ENCODE peak calls at places on chromosomes 3 and 15, in nine cellular contexts. N, I, O, B, C, A, Z, T and F are unnamed samples.

GRCh38 chr15:81235781-81236507 is 39.3 kb downstream of the IL16 start:
- DNase-seq in N (no peak), I (no peak), O (no peak), B (no peak), C (no peak), A (no peak), Z (no peak), T (no peak), F (no peak)

GRCh38 chr3:127457746-127458145 is 132.8 kb downstream of the TPRA1 start:
- DNase-seq in N (no peak), I (no peak), O (no peak), B (no peak), C (no peak), A (no peak), Z (no peak), T (no peak), F (no peak)

GRCh38 chr3:181694805-181695660 is 16.7 kb upstream of the SOX2 start:
- DNase-seq in N (peak; percentile 81), I (no peak), O (no peak), B (no peak), C (no peak), A (no peak), Z (no peak), T (no peak), F (no peak)

GRCh38 chr15:36161781-36162212 is 417.6 kb upstream of the CDIN1 start:
- DNase-seq in N (peak; percentile 20), I (no peak), O (no peak), B (no peak), C (no peak), A (no peak), Z (no peak), T (no peak), F (no peak)

GRCh38 chr3:126607214-126607908 is 47.6 kb downstream of the TXNRD3 start:
- DNase-seq in N (no peak), I (no peak), O (peak; percentile 8), B (no peak), C (no peak), A (no peak), Z (no peak), T (no peak), F (no peak)

GRCh38 chr15:69088300-69088965 is 72.0 kb upstream of the GLCE start:
- DNase-seq in N (peak; percentile 36), I (no peak), O (no peak), B (no peak), C (no peak), A (no peak), Z (no peak), T (no peak), F (no peak)

GRCh38 chr3:172034786-172035685 is 4.3 kb upstream of the FNDC3B start:
- DNase-seq in N (peak; percentile 80), I (no peak), O (peak; percentile 57), B (no peak), C (no peak), A (peak; percentile 37), Z (no peak), T (peak; percentile 31), F (peak; percentile 51)

GRCh38 chr3:33430061-33430460 is 10.1 kb downstream of the UBP1 start:
- DNase-seq in N (no peak), I (no peak), O (no peak), B (no peak), C (no peak), A (no peak), Z (no peak), T (no peak), F (no peak)

GRCh38 chr3:126112531-126113237 is 28.8 kb upstream of the SLC41A3 start:
- DNase-seq in N (no peak), I (no peak), O (no peak), B (no peak), C (no peak), A (no peak), Z (no peak), T (no peak), F (no peak)

GRCh38 chr3:146334151-146334550 is 83.2 kb upstream of the PLSCR4 start:
- DNase-seq in N (peak; percentile 15), I (no peak), O (no peak), B (no peak), C (no peak), A (no peak), Z (no peak), T (no peak), F (no peak)
- TF ChIP-seq REST in N (no peak), I (no peak), O (no peak), B (no peak), C (no peak), A (no peak), Z (no peak), T (no peak), F (no peak)

DNA sequence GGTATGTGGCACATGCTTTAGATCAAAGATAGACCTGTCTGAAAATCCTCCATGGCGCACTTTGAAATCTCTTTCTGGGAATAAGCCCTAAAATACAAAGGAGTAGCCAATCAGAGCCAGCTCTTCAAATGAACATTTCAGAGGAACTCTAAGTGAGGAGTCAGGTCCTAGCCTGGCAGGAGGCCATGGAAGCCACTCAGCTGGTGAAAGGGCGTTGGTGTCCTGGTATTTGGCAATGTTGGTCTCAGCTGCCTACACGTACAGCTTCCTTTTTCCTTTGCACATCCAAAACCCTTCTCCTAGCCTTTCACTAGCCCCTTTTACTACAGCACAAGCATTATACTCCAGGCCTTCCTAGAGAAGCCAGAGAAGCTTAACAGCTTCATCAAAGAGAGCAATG is 5.5 kb downstream of the WDR73 start:
- DNase-seq in N (no peak), I (no peak), O (no peak), B (no peak), C (no peak), A (no peak), Z (no peak), T (no peak), F (peak; percentile 64)
- TF ChIP-seq REST in N (no peak), I (no peak), O (no peak), B (no peak), C (no peak), A (no peak), Z (no peak), T (no peak), F (no peak)

DNA sequence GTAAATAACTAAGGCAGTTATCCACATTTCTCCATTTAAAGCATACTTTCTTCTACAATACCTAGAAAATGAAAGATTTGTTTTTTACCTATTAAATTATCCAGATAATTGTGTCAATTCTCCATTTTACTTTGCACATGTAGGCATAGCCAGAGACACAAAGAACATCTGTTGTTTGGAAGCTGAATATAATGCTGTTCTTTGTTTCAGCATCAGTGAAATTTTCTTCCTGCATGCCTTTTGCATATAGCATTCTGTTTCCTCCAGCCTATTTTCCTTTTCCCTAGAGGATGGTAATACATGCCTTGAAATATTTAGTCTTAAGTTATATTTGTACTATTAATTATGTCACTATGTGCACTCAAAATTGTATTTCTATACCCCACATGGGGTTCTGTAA is 233.7 kb downstream of the CNTN6 start:
- DNase-seq in N (no peak), I (no peak), O (no peak), B (no peak), C (no peak), A (no peak), Z (no peak), T (no peak), F (no peak)
- TF ChIP-seq REST in N (no peak), I (no peak), O (no peak), B (no peak), C (no peak), A (no peak), Z (no peak), T (no peak), F (no peak)

DNA sequence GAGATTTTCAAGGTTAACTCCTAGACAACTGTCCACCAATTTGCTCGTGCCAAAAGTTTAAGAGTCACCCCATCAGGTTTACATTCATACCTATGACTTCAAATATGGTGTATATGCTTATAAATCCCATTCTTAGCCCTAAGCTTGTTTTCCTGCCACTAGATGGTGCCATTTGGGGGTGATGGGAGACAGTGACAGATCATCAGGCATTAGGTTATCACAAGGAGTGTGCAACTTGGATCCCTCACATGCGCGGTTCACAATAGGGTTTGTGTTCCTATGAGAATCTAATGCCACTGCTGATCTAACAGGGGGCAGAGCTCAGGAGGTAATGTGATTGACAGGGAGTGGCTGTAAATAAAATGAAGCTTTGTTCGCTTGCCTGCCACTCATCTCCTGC is 182.7 kb downstream of the CNTN6 start:
- DNase-seq in N (peak; percentile 71), I (no peak), O (no peak), B (no peak), C (no peak), A (no peak), Z (no peak), T (no peak), F (peak; percentile 18)
- TF ChIP-seq REST in N (no peak), I (no peak), O (no peak), B (no peak), C (no peak), A (no peak), Z (no peak), T (no peak), F (no peak)

GRCh38 chr3:16842710-16843270 is 42.0 kb upstream of the PLCL2 start:
- DNase-seq in N (peak; percentile 25), I (no peak), O (no peak), B (no peak), C (no peak), A (no peak), Z (no peak), T (no peak), F (no peak)

GRCh38 chr3:16841354-16841753 is 43.4 kb upstream of the PLCL2 start:
- DNase-seq in N (no peak), I (no peak), O (no peak), B (no peak), C (no peak), A (no peak), Z (no peak), T (no peak), F (no peak)

GRCh38 chr3:16840111-16840444 is 44.7 kb upstream of the PLCL2 start:
- DNase-seq in N (no peak), I (no peak), O (no peak), B (no peak), C (no peak), A (no peak), Z (no peak), T (no peak), F (no peak)

GRCh38 chr3:16844222-16844621 is 40.5 kb upstream of the PLCL2 start:
- DNase-seq in N (no peak), I (no peak), O (no peak), B (no peak), C (no peak), A (no peak), Z (no peak), T (no peak), F (no peak)

GRCh38 chr3:16841906-16842709 is 42.6 kb upstream of the PLCL2 start:
- DNase-seq in N (peak; percentile 34), I (no peak), O (no peak), B (no peak), C (no peak), A (no peak), Z (peak; percentile 83), T (no peak), F (peak; percentile 70)
- TF ChIP-seq REST in N (no peak), I (no peak), O (no peak), B (no peak), C (no peak), A (no peak), Z (no peak), T (no peak), F (no peak)